ENCODE peak calls at places on chromosomes 6 and 20, in seven cellular contexts. U, Z, I, T, Q, C and B are unnamed samples.

GRCh38 chr6:90955246-90955645 is 368.4 kb upstream of the MAP3K7 start:
- DNase-seq in U (no peak), Z (no peak), I (no peak), T (no peak), Q (no peak), C (no peak), B (no peak)

GRCh38 chr6:131982740-131983259 is 31.6 kb upstream of the CCN2 start:
- DNase-seq in U (no peak), Z (no peak), I (peak; percentile 73), T (no peak), Q (no peak), C (peak; percentile 77), B (peak; percentile 51)

GRCh38 chr6:138999949-139000725 is 12.1 kb upstream of the REPS1 start:
- DNase-seq in U (no peak), Z (no peak), I (peak; percentile 27), T (no peak), Q (peak; percentile 19), C (no peak), B (no peak)

GRCh38 chr6:155561262-155561970 is 105.8 kb upstream of the NOX3 start:
- DNase-seq in U (no peak), Z (no peak), I (no peak), T (no peak), Q (no peak), C (no peak), B (no peak)

GRCh38 chr6:112562348-112563220 is 215.5 kb downstream of the RFPL4B start:
- DNase-seq in U (no peak), Z (no peak), I (no peak), T (no peak), Q (peak; percentile 6), C (no peak), B (no peak)

GRCh38 chr20:16434087-16434664 is 139.1 kb downstream of the KIF16B start:
- DNase-seq in U (peak; percentile 23), Z (peak; percentile 57), I (peak; percentile 42), T (peak; percentile 22), Q (peak; percentile 22), C (no peak), B (no peak)

GRCh38 chr6:12024715-12025434 is 12.8 kb downstream of the HIVEP1 start:
- DNase-seq in U (no peak), Z (no peak), I (no peak), T (no peak), Q (no peak), C (no peak), B (peak; percentile 15)

GRCh38 chr20:23509580-23509913 is 18.6 kb downstream of the CST8 start:
- DNase-seq in U (no peak), Z (no peak), I (no peak), T (no peak), Q (no peak), C (no peak), B (no peak)

GRCh38 chr20:25288291-25289181 is 40.7 kb downstream of the PYGB start:
- DNase-seq in U (no peak), Z (no peak), I (no peak), T (no peak), Q (no peak), C (no peak), B (no peak)

GRCh38 chr6:114142256-114142655 is 171.3 kb upstream of the HDAC2 start:
- DNase-seq in U (no peak), Z (no peak), I (peak; percentile 6), T (no peak), Q (no peak), C (no peak), B (no peak)

GRCh38 chr20:8315639-8316573 is 183.8 kb downstream of the PLCB1 start:
- DNase-seq in U (no peak), Z (no peak), I (no peak), T (no peak), Q (no peak), C (no peak), B (no peak)

GRCh38 chr6:126252154-126252553 is 87.8 kb upstream of the CENPW start:
- DNase-seq in U (no peak), Z (no peak), I (no peak), T (no peak), Q (peak; percentile 31), C (no peak), B (no peak)

GRCh38 chr20:12435254-12435653 is 517.6 kb downstream of the BTBD3 start:
- DNase-seq in U (no peak), Z (no peak), I (no peak), T (no peak), Q (no peak), C (no peak), B (no peak)

GRCh38 chr6:69022991-69023390 is 387.9 kb downstream of the ADGRB3 start:
- DNase-seq in U (no peak), Z (no peak), I (peak; percentile 68), T (no peak), Q (no peak), C (no peak), B (peak; percentile 42)

GRCh38 chr20:13418263-13419229 is 197.5 kb downstream of the ISM1 start:
- DNase-seq in U (no peak), Z (no peak), I (no peak), T (no peak), Q (no peak), C (no peak), B (no peak)

GRCh38 chr6:151760486-151760885 is 47.0 kb upstream of the ESR1 start:
- DNase-seq in U (no peak), Z (no peak), I (no peak), T (no peak), Q (no peak), C (no peak), B (no peak)

GRCh38 chr6:31139599-31139998 is 733 bp upstream of the PSORS1C2 start:
- DNase-seq in U (no peak), Z (no peak), I (peak; percentile 65), T (no peak), Q (no peak), C (no peak), B (peak; percentile 72)

GRCh38 chr6:157764346-157765068 is 58.5 kb upstream of the SNX9 start:
- DNase-seq in U (peak; percentile 54), Z (peak; percentile 84), I (peak; percentile 100), T (peak; percentile 64), Q (no peak), C (peak; percentile 98), B (peak; percentile 97)

GRCh38 chr6:108779521-108779920 is 68.7 kb upstream of the ARMC2 start:
- DNase-seq in U (no peak), Z (no peak), I (no peak), T (no peak), Q (no peak), C (no peak), B (no peak)

GRCh38 chr20:316316-317068 is 8.9 kb upstream of the SOX12 start:
- DNase-seq in U (no peak), Z (no peak), I (no peak), T (no peak), Q (no peak), C (no peak), B (no peak)

GRCh38 chr6:38262609-38263008 is 377.1 kb downstream of the BTBD9 start:
- DNase-seq in U (no peak), Z (no peak), I (peak; percentile 71), T (no peak), Q (no peak), C (peak; percentile 61), B (peak; percentile 47)